ENCODE peak calls at places on chromosomes 16 and 17, in eight cellular contexts. N is erythroblast, W is NCI-H524, B is NCI-H2029, U is posterior cingulate gyrus, P is fibroblast of the aortic adventitia, D is body of pancreas, O is NCI-H1436 treated with DMSO at 0.1 percent for 48 hours. K is an unnamed sample.

GRCh38 chr16:4695473-4696171 is 2.3 kb downstream of the NUDT16L1 start:
- DNase-seq in N (no peak), W (no peak), B (no peak), U (no peak), P (no peak), D (no peak), O (no peak), K (no peak)

GRCh38 chr17:66831383-66832220 is 3.3 kb upstream of the CACNG5 start:
- DNase-seq in N (no peak), W (peak), B (no peak), U (no peak), P (no peak), D (no peak), O (no peak), K (peak)

GRCh38 chr16:77784441-77785356 is 3.7 kb upstream of the VAT1L start:
- DNase-seq in N (no peak), W (no peak), B (no peak), U (no peak), P (peak), D (no peak), O (no peak), K (no peak)

GRCh38 chr17:47742319-47743181 is 9.5 kb downstream of the TBX21 start:
- DNase-seq in N (peak), W (no peak), B (no peak), U (no peak), P (no peak), D (no peak), O (no peak), K (no peak)

GRCh38 chr16:17828012-17828411 is 357.3 kb upstream of the XYLT1 start:
- DNase-seq in N (peak), W (no peak), B (no peak), U (no peak), P (peak), D (no peak), O (no peak), K (no peak)

GRCh38 chr17:63279498-63280230 is 166.4 kb downstream of the CYB561 start:
- DNase-seq in N (no peak), W (no peak), B (no peak), U (no peak), P (peak), D (no peak), O (no peak), K (no peak)

GRCh38 chr17:76540381-76541300 is 797 bp downstream of the PRCD start:
- DNase-seq in N (peak), W (peak), B (peak), U (peak), P (peak), D (peak), O (peak), K (peak)

GRCh38 chr17:63405741-63406261 is 40.3 kb downstream of the CYB561 start:
- DNase-seq in N (peak), W (peak), B (peak), U (no peak), P (peak), D (no peak), O (peak), K (no peak)

GRCh38 chr17:27651411-27652345 is 20.7 kb downstream of the LGALS9 start:
- DNase-seq in N (peak), W (peak), B (no peak), U (peak), P (peak), D (peak), O (no peak), K (peak)

GRCh38 chr17:76593964-76594363 is 8.3 kb upstream of the ST6GALNAC2 start:
- DNase-seq in N (no peak), W (no peak), B (no peak), U (no peak), P (no peak), D (no peak), O (no peak), K (no peak)

GRCh38 chr17:27919120-27919519 is 26.0 kb upstream of the LYRM9 start:
- DNase-seq in N (no peak), W (no peak), B (no peak), U (no peak), P (no peak), D (peak), O (no peak), K (no peak)

GRCh38 chr16:81315271-81316175 is 761 bp downstream of the GAN start:
- DNase-seq in N (peak), W (no peak), B (no peak), U (peak), P (peak), D (peak), O (no peak), K (peak)

GRCh38 chr16:2282866-2283555 is 15.1 kb upstream of the RNPS1 start:
- DNase-seq in N (no peak), W (peak), B (no peak), U (no peak), P (no peak), D (no peak), O (no peak), K (no peak)

GRCh38 chr16:82329504-82330192 is 159.6 kb upstream of the MPHOSPH6 start:
- DNase-seq in N (no peak), W (no peak), B (peak), U (no peak), P (no peak), D (peak), O (peak), K (peak)

GRCh38 chr16:54156349-54156748 is 130.2 kb downstream of the IRX3 start:
- DNase-seq in N (no peak), W (no peak), B (no peak), U (no peak), P (no peak), D (no peak), O (no peak), K (no peak)

GRCh38 chr16:88770459-88771293 is 14.3 kb downstream of the PIEZO1 start:
- DNase-seq in N (peak), W (peak), B (no peak), U (no peak), P (no peak), D (peak), O (no peak), K (no peak)

GRCh38 chr16:2777231-2777902 is at the start of gene ELOB:
- DNase-seq in N (peak), W (peak), B (peak), U (peak), P (peak), D (peak), O (no peak), K (peak)

GRCh38 chr17:43477832-43478634 is 5.7 kb upstream of the DHX8 start:
- DNase-seq in N (no peak), W (peak), B (no peak), U (no peak), P (no peak), D (no peak), O (peak), K (no peak)